ENCODE peak calls at places on chromosomes 11 and 22, in six cellular contexts. One of them, this sample, is unnamed.

GRCh38 chr11:81246937-81247336 is 1486.7 kb downstream of the FAM181B start:
- DNase-seq in fibroblast of lung: no peak
- DNase-seq in Peyer's patch: no peak
- DNase-seq in IMR-90: no peak
- DNase-seq in cardiac muscle cell: no peak
- DNase-seq in body of pancreas: no peak
- DNase-seq in this sample: no peak

GRCh38 chr22:37824674-37825641 is 1.8 kb downstream of the GALR3 start:
- DNase-seq in cardiac muscle cell: no peak
- DNase-seq in Peyer's patch: no peak
- DNase-seq in IMR-90: no peak
- DNase-seq in fibroblast of lung: no peak
- DNase-seq in body of pancreas: no peak
- DNase-seq in this sample: no peak

GRCh38 chr11:73396985-73397384 is 20.8 kb downstream of the RELT start:
- DNase-seq in fibroblast of lung: no peak
- DNase-seq in IMR-90: no peak
- DNase-seq in cardiac muscle cell: no peak
- DNase-seq in body of pancreas: no peak
- DNase-seq in Peyer's patch: peak
- DNase-seq in this sample: no peak

GRCh38 chr22:35896306-35896705 is 132.3 kb downstream of the RBFOX2 start:
- DNase-seq in Peyer's patch: no peak
- DNase-seq in fibroblast of lung: no peak
- DNase-seq in IMR-90: no peak
- DNase-seq in cardiac muscle cell: no peak
- DNase-seq in body of pancreas: no peak
- DNase-seq in this sample: no peak

GRCh38 chr11:16773981-16774710 is 35.7 kb downstream of the C11orf58 start:
- DNase-seq in cardiac muscle cell: no peak
- DNase-seq in fibroblast of lung: no peak
- DNase-seq in Peyer's patch: no peak
- DNase-seq in IMR-90: no peak
- DNase-seq in body of pancreas: no peak
- DNase-seq in this sample: no peak

GRCh38 chr11:61701298-61701993 is 21.3 kb downstream of the DAGLA start:
- DNase-seq in cardiac muscle cell: peak
- DNase-seq in body of pancreas: peak
- DNase-seq in fibroblast of lung: peak
- DNase-seq in IMR-90: peak
- DNase-seq in Peyer's patch: no peak
- DNase-seq in this sample: peak

GRCh38 chr11:76653674-76654309 is 16.8 kb downstream of the LRRC32 start:
- DNase-seq in IMR-90: peak
- DNase-seq in body of pancreas: peak
- DNase-seq in cardiac muscle cell: no peak
- DNase-seq in fibroblast of lung: peak
- DNase-seq in Peyer's patch: peak
- DNase-seq in this sample: no peak

GRCh38 chr11:61782841-61783240 is 9.6 kb downstream of the TMEM258 start:
- DNase-seq in fibroblast of lung: no peak
- DNase-seq in body of pancreas: no peak
- DNase-seq in cardiac muscle cell: no peak
- DNase-seq in Peyer's patch: no peak
- DNase-seq in IMR-90: no peak
- DNase-seq in this sample: no peak

GRCh38 chr22:23862103-23862502 is 4.4 kb downstream of the SLC2A11 start:
- DNase-seq in Peyer's patch: no peak
- DNase-seq in fibroblast of lung: peak
- DNase-seq in body of pancreas: peak
- DNase-seq in cardiac muscle cell: peak
- DNase-seq in IMR-90: peak
- DNase-seq in this sample: peak

GRCh38 chr11:110774138-110775014 is 62.1 kb upstream of the ARHGAP20 start:
- DNase-seq in cardiac muscle cell: no peak
- DNase-seq in IMR-90: peak
- DNase-seq in Peyer's patch: no peak
- DNase-seq in body of pancreas: no peak
- DNase-seq in fibroblast of lung: no peak
- DNase-seq in this sample: no peak

GRCh38 chr11:61974766-61975631 is 7.6 kb upstream of the FTH1 start:
- DNase-seq in fibroblast of lung: no peak
- DNase-seq in IMR-90: no peak
- DNase-seq in body of pancreas: peak
- DNase-seq in cardiac muscle cell: no peak
- DNase-seq in Peyer's patch: peak
- DNase-seq in this sample: no peak

GRCh38 chr11:34114471-34114870 is 9.0 kb downstream of the NAT10 start:
- DNase-seq in fibroblast of lung: no peak
- DNase-seq in IMR-90: no peak
- DNase-seq in body of pancreas: no peak
- DNase-seq in Peyer's patch: no peak
- DNase-seq in cardiac muscle cell: no peak
- DNase-seq in this sample: no peak

GRCh38 chr11:64088159-64089026 is 52.7 kb downstream of the FLRT1 start:
- DNase-seq in cardiac muscle cell: peak
- DNase-seq in IMR-90: no peak
- DNase-seq in fibroblast of lung: no peak
- DNase-seq in body of pancreas: no peak
- DNase-seq in Peyer's patch: no peak
- DNase-seq in this sample: peak

GRCh38 chr22:27139935-27140493 is 482.6 kb downstream of the MIAT start:
- DNase-seq in body of pancreas: peak
- DNase-seq in Peyer's patch: no peak
- DNase-seq in cardiac muscle cell: peak
- DNase-seq in fibroblast of lung: peak
- DNase-seq in IMR-90: peak
- DNase-seq in this sample: no peak

GRCh38 chr11:128725630-128726461 is 32.0 kb downstream of the FLI1 start:
- DNase-seq in IMR-90: peak
- DNase-seq in body of pancreas: peak
- DNase-seq in Peyer's patch: peak
- DNase-seq in cardiac muscle cell: no peak
- DNase-seq in fibroblast of lung: peak
- DNase-seq in this sample: no peak

GRCh38 chr11:113833151-113833550 is 42.2 kb downstream of the USP28 start:
- DNase-seq in cardiac muscle cell: no peak
- DNase-seq in Peyer's patch: no peak
- DNase-seq in body of pancreas: no peak
- DNase-seq in fibroblast of lung: no peak
- DNase-seq in IMR-90: no peak
- DNase-seq in this sample: no peak

GRCh38 chr22:36756031-36756430 is 19.9 kb downstream of the IFT27 start:
- DNase-seq in fibroblast of lung: no peak
- DNase-seq in cardiac muscle cell: no peak
- DNase-seq in body of pancreas: no peak
- DNase-seq in IMR-90: no peak
- DNase-seq in Peyer's patch: peak
- DNase-seq in this sample: no peak

GRCh38 chr11:70334351-70334995 is 63.9 kb upstream of the CTTN start:
- DNase-seq in IMR-90: no peak
- DNase-seq in fibroblast of lung: no peak
- DNase-seq in cardiac muscle cell: no peak
- DNase-seq in Peyer's patch: no peak
- DNase-seq in body of pancreas: no peak
- DNase-seq in this sample: no peak

GRCh38 chr11:129285387-129285786 is 90.3 kb upstream of the BARX2 start:
- DNase-seq in cardiac muscle cell: peak
- DNase-seq in Peyer's patch: no peak
- DNase-seq in fibroblast of lung: no peak
- DNase-seq in body of pancreas: peak
- DNase-seq in IMR-90: no peak
- DNase-seq in this sample: no peak

GRCh38 chr11:2398664-2399355 is 1.7 kb upstream of the TSSC4 start:
- DNase-seq in Peyer's patch: no peak
- DNase-seq in IMR-90: no peak
- DNase-seq in fibroblast of lung: no peak
- DNase-seq in cardiac muscle cell: no peak
- DNase-seq in body of pancreas: no peak
- DNase-seq in this sample: no peak

GRCh38 chr22:47629273-47629711 is 866.8 kb downstream of the TBC1D22A start:
- DNase-seq in cardiac muscle cell: no peak
- DNase-seq in body of pancreas: no peak
- DNase-seq in fibroblast of lung: no peak
- DNase-seq in IMR-90: no peak
- DNase-seq in Peyer's patch: no peak
- DNase-seq in this sample: no peak

GRCh38 chr11:75946531-75947530 is 131.8 kb downstream of the UVRAG start:
- DNase-seq in fibroblast of lung: peak
- DNase-seq in cardiac muscle cell: no peak
- DNase-seq in IMR-90: peak
- DNase-seq in body of pancreas: peak
- DNase-seq in Peyer's patch: no peak
- DNase-seq in this sample: no peak

GRCh38 chr11:69361048-69361447 is 67.1 kb downstream of the MYEOV start:
- DNase-seq in Peyer's patch: no peak
- DNase-seq in fibroblast of lung: no peak
- DNase-seq in body of pancreas: no peak
- DNase-seq in cardiac muscle cell: no peak
- DNase-seq in IMR-90: no peak
- DNase-seq in this sample: peak

GRCh38 chr22:39739338-39740027 is 154.1 kb downstream of the ENTHD1 start:
- DNase-seq in fibroblast of lung: no peak
- DNase-seq in Peyer's patch: no peak
- DNase-seq in IMR-90: peak
- DNase-seq in cardiac muscle cell: no peak
- DNase-seq in body of pancreas: no peak
- DNase-seq in this sample: no peak

GRCh38 chr22:41324818-41325528 is 23.6 kb downstream of the ZC3H7B start:
- DNase-seq in fibroblast of lung: no peak
- DNase-seq in cardiac muscle cell: no peak
- DNase-seq in Peyer's patch: no peak
- DNase-seq in body of pancreas: no peak
- DNase-seq in IMR-90: no peak
- DNase-seq in this sample: no peak

GRCh38 chr11:36403661-36404060 is 106.4 kb downstream of the TRAF6 start:
- DNase-seq in fibroblast of lung: peak
- DNase-seq in IMR-90: peak
- DNase-seq in cardiac muscle cell: no peak
- DNase-seq in body of pancreas: no peak
- DNase-seq in Peyer's patch: peak
- DNase-seq in this sample: no peak

GRCh38 chr11:65851811-65852507 is 6.0 kb downstream of the CFL1 start:
- DNase-seq in cardiac muscle cell: no peak
- DNase-seq in IMR-90: no peak
- DNase-seq in fibroblast of lung: no peak
- DNase-seq in Peyer's patch: no peak
- DNase-seq in body of pancreas: no peak
- DNase-seq in this sample: no peak

GRCh38 chr11:65852508-65853248 is 5.3 kb downstream of the CFL1 start:
- DNase-seq in IMR-90: no peak
- DNase-seq in cardiac muscle cell: no peak
- DNase-seq in body of pancreas: no peak
- DNase-seq in Peyer's patch: peak
- DNase-seq in fibroblast of lung: no peak
- DNase-seq in this sample: no peak

GRCh38 chr11:65854871-65855837 is 2.8 kb downstream of the CFL1 start:
- DNase-seq in Peyer's patch: no peak
- DNase-seq in IMR-90: no peak
- DNase-seq in body of pancreas: no peak
- DNase-seq in cardiac muscle cell: no peak
- DNase-seq in fibroblast of lung: no peak
- DNase-seq in this sample: no peak

GRCh38 chr11:65854161-65854592 is 3.8 kb downstream of the CFL1 start:
- DNase-seq in Peyer's patch: peak
- DNase-seq in IMR-90: no peak
- DNase-seq in body of pancreas: no peak
- DNase-seq in fibroblast of lung: no peak
- DNase-seq in cardiac muscle cell: no peak
- DNase-seq in this sample: no peak

DNA sequence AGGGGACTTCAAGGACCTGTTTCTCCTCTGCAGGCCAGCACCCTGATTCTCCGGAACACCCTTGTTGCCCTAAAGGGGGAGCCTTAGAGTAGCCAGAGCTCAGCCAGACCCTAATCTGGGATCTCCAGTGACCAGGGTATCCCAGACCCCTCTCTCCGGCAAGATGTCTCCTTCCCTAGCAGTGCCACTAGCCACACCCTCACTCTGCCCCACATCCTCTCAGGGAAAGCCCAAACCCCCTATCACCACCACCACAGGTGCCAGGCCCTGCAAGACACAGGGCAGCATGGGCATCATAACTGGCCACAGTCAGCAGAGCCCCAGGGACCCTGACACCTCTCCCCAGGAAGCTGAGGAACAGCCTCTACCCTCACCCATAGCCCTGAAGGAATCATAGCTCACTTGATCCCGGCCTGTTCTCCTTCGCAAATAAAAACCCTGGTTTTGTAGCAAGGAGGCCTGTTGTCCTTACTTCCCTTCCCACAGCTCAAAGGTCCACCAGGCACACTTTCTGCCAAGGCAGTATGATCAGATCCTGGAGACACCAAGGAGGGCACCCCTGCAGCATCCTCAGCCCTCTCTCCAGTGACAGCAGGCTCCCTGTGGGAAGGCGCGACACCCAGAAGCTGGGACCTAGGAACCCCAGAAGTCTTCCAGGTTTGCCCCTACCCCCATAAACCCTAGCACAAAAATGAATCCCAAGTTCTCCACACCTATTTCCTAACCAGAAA is 4.6 kb downstream of the CFL1 start:
- DNase-seq in body of pancreas: no peak
- DNase-seq in IMR-90: no peak
- DNase-seq in cardiac muscle cell: no peak
- DNase-seq in Peyer's patch: no peak
- DNase-seq in fibroblast of lung: no peak
- DNase-seq in this sample: no peak
- TF ChIP-seq CTCF in body of pancreas: no peak
- TF ChIP-seq CTCF in IMR-90: no peak
- TF ChIP-seq CTCF in cardiac muscle cell: peak
- TF ChIP-seq CTCF in Peyer's patch: no peak
- TF ChIP-seq CTCF in fibroblast of lung: no peak
- TF ChIP-seq CTCF in this sample: no peak

GRCh38 chr22:22109693-22110466 is 127.3 kb upstream of the TOP3B start:
- DNase-seq in body of pancreas: no peak
- DNase-seq in fibroblast of lung: no peak
- DNase-seq in Peyer's patch: no peak
- DNase-seq in cardiac muscle cell: no peak
- DNase-seq in IMR-90: no peak
- DNase-seq in this sample: no peak
- TF ChIP-seq CTCF in body of pancreas: no peak
- TF ChIP-seq CTCF in fibroblast of lung: no peak
- TF ChIP-seq CTCF in Peyer's patch: no peak
- TF ChIP-seq CTCF in cardiac muscle cell: peak
- TF ChIP-seq CTCF in IMR-90: no peak
- TF ChIP-seq CTCF in this sample: peak

GRCh38 chr22:18024956-18025720 is 777 bp upstream of the MICAL3 start:
- DNase-seq in IMR-90: no peak
- DNase-seq in Peyer's patch: no peak
- DNase-seq in body of pancreas: no peak
- DNase-seq in cardiac muscle cell: no peak
- DNase-seq in fibroblast of lung: no peak
- DNase-seq in this sample: no peak
- TF ChIP-seq CTCF in IMR-90: no peak
- TF ChIP-seq CTCF in Peyer's patch: no peak
- TF ChIP-seq CTCF in body of pancreas: no peak
- TF ChIP-seq CTCF in cardiac muscle cell: no peak
- TF ChIP-seq CTCF in fibroblast of lung: no peak
- TF ChIP-seq CTCF in this sample: no peak

GRCh38 chr11:13487661-13488030 is 8.2 kb downstream of the PTH start:
- DNase-seq in fibroblast of lung: no peak
- DNase-seq in cardiac muscle cell: no peak
- DNase-seq in body of pancreas: peak
- DNase-seq in IMR-90: peak
- DNase-seq in Peyer's patch: no peak
- DNase-seq in this sample: no peak

GRCh38 chr11:13486926-13487660 is 8.7 kb downstream of the PTH start:
- DNase-seq in body of pancreas: peak
- DNase-seq in cardiac muscle cell: peak
- DNase-seq in IMR-90: no peak
- DNase-seq in Peyer's patch: peak
- DNase-seq in fibroblast of lung: peak
- DNase-seq in this sample: peak
- TF ChIP-seq CTCF in body of pancreas: peak
- TF ChIP-seq CTCF in cardiac muscle cell: peak
- TF ChIP-seq CTCF in IMR-90: peak
- TF ChIP-seq CTCF in Peyer's patch: peak
- TF ChIP-seq CTCF in fibroblast of lung: peak
- TF ChIP-seq CTCF in this sample: no peak

This sample was measured in endothelial cell.